ENCODE peak calls at places on chromosomes 13 and 19, in five cellular contexts. D is Peyer's patch, G is PC-9, J is fibroblast of villous mesenchyme, Z is pancreas. B is an unnamed sample.

GRCh38 chr13:110509971-110510786 is 51.3 kb downstream of the RAB20 start:
- DNase-seq in D (peak), G (no peak), J (no peak), Z (no peak), B (peak)

GRCh38 chr13:98998831-98999634 is 21.2 kb upstream of the DOCK9 start:
- DNase-seq in D (no peak), G (no peak), J (peak), Z (no peak), B (peak)

GRCh38 chr19:55141696-55142095 is 7.3 kb downstream of the TNNT1 start:
- DNase-seq in D (no peak), G (no peak), J (no peak), Z (no peak), B (no peak)

GRCh38 chr13:101941095-101941777 is 460.6 kb downstream of the FGF14 start:
- DNase-seq in D (no peak), G (no peak), J (peak), Z (no peak), B (peak)

GRCh38 chr19:18750295-18750970 is 40.7 kb downstream of the COMP start:
- DNase-seq in D (no peak), G (no peak), J (no peak), Z (no peak), B (no peak)

GRCh38 chr19:2487780-2488330 is 11.9 kb downstream of the GADD45B start:
- DNase-seq in D (no peak), G (no peak), J (no peak), Z (no peak), B (no peak)

GRCh38 chr13:59409211-59409610 is 754.5 kb downstream of the DIAPH3 start:
- DNase-seq in D (no peak), G (no peak), J (peak), Z (peak), B (peak)

GRCh38 chr13:112245179-112245724 is 130.9 kb upstream of the SPACA7 start:
- DNase-seq in D (no peak), G (no peak), J (no peak), Z (no peak), B (no peak)

GRCh38 chr13:93249259-93249917 is 22.8 kb downstream of the GPC6 start:
- DNase-seq in D (no peak), G (no peak), J (peak), Z (no peak), B (peak)

GRCh38 chr19:44573647-44574046 is 39.7 kb upstream of the IGSF23 start:
- DNase-seq in D (no peak), G (no peak), J (peak), Z (no peak), B (no peak)

GRCh38 chr19:13103961-13104847 is 1.5 kb upstream of the LYL1 start:
- DNase-seq in D (peak), G (no peak), J (no peak), Z (no peak), B (no peak)

GRCh38 chr13:75876371-75877050 is 240.4 kb downstream of the LMO7 start:
- DNase-seq in D (peak), G (peak), J (peak), Z (peak), B (peak)

GRCh38 chr13:47813683-47814082 is 187.4 kb downstream of the SUCLA2 start:
- DNase-seq in D (no peak), G (no peak), J (no peak), Z (no peak), B (no peak)

GRCh38 chr13:56932104-56932503 is 208.6 kb upstream of the PRR20A start:
- DNase-seq in D (no peak), G (no peak), J (no peak), Z (no peak), B (no peak)

GRCh38 chr13:80586356-80586755 is 245.4 kb upstream of the SPRY2 start:
- DNase-seq in D (no peak), G (no peak), J (peak), Z (no peak), B (no peak)

GRCh38 chr13:51848674-51849073 is 3.7 kb upstream of the TMEM272 start:
- DNase-seq in D (no peak), G (no peak), J (peak), Z (no peak), B (peak)

GRCh38 chr19:42197375-42197817 is 20.1 kb downstream of the DEDD2 start:
- DNase-seq in D (peak), G (peak), J (no peak), Z (no peak), B (no peak)

GRCh38 chr19:1469936-1470863 is 8.8 kb downstream of the C19orf25 start:
- DNase-seq in D (peak), G (peak), J (peak), Z (peak), B (peak)

GRCh38 chr19:47608074-47608907 is 643 bp upstream of the BICRA start:
- DNase-seq in D (peak), G (peak), J (peak), Z (peak), B (peak)

GRCh38 chr19:55443045-55443823 is at the start of gene SHISA7:
- DNase-seq in D (no peak), G (no peak), J (no peak), Z (no peak), B (no peak)

GRCh38 chr13:62760724-62761123 is 1345.1 kb upstream of the PCDH20 start:
- DNase-seq in D (no peak), G (no peak), J (no peak), Z (no peak), B (no peak)

GRCh38 chr13:42396901-42397670 is 125.1 kb downstream of the AKAP11 start:
- DNase-seq in D (no peak), G (no peak), J (no peak), Z (no peak), B (no peak)

GRCh38 chr13:24040835-24041234 is 119.7 kb upstream of the SPATA13 start:
- DNase-seq in D (no peak), G (no peak), J (no peak), Z (no peak), B (no peak)

GRCh38 chr13:52459668-52460067 is 4.4 kb downstream of the CKAP2 start:
- DNase-seq in D (no peak), G (no peak), J (peak), Z (no peak), B (peak)

GRCh38 chr13:57825066-57825465 is 193.5 kb downstream of the PCDH17 start:
- DNase-seq in D (no peak), G (no peak), J (no peak), Z (no peak), B (no peak)

GRCh38 chr13:98270819-98271218 is 93.8 kb upstream of the RNF113B start:
- DNase-seq in D (no peak), G (no peak), J (no peak), Z (no peak), B (no peak)

GRCh38 chr13:60431108-60431700 is 34.2 kb downstream of the TDRD3 start:
- DNase-seq in D (no peak), G (no peak), J (peak), Z (no peak), B (peak)

GRCh38 chr13:112702341-112702982 is 12.6 kb downstream of the ATP11A start:
- DNase-seq in D (no peak), G (no peak), J (no peak), Z (no peak), B (no peak)

GRCh38 chr19:1854542-1855039 is 6.3 kb upstream of the REXO1 start:
- DNase-seq in D (no peak), G (no peak), J (no peak), Z (peak), B (peak)

GRCh38 chr19:50567052-50567841 is 988 bp downstream of the LRRC4B start:
- DNase-seq in D (no peak), G (no peak), J (no peak), Z (no peak), B (no peak)

GRCh38 chr13:36745436-36745835 is 71.6 kb downstream of the SERTM1 start:
- DNase-seq in D (no peak), G (no peak), J (no peak), Z (no peak), B (no peak)

GRCh38 chr13:71515639-71516038 is 351.4 kb downstream of the DACH1 start:
- DNase-seq in D (no peak), G (no peak), J (no peak), Z (no peak), B (no peak)

GRCh38 chr19:18637644-18638630 is 1.1 kb downstream of the KLHL26 start:
- DNase-seq in D (no peak), G (peak), J (no peak), Z (peak), B (no peak)

GRCh38 chr19:17108453-17108784 is 32.8 kb downstream of the MYO9B start:
- DNase-seq in D (no peak), G (no peak), J (no peak), Z (no peak), B (no peak)
- H3K4me3 ChIP-seq in D (no peak), G (no peak), J (no peak), Z (no peak), B (peak)

GRCh38 chr19:37725181-37725580 is 5.6 kb upstream of the ZNF607 start:
- DNase-seq in D (no peak), G (no peak), J (no peak), Z (no peak), B (no peak)

GRCh38 chr19:37719111-37719926 is at the start of gene ZNF607:
- DNase-seq in D (peak), G (peak), J (peak), Z (peak), B (peak)

GRCh38 chr19:37716140-37716539 is 3.4 kb downstream of the ZNF607 start:
- DNase-seq in D (no peak), G (no peak), J (no peak), Z (no peak), B (no peak)

GRCh38 chr19:37718357-37718756 is 1.2 kb downstream of the ZNF607 start:
- DNase-seq in D (no peak), G (no peak), J (no peak), Z (no peak), B (no peak)

GRCh38 chr19:37719927-37720265 is 335 bp upstream of the ZNF607 start:
- DNase-seq in D (no peak), G (no peak), J (no peak), Z (no peak), B (no peak)
- TF ChIP-seq CTCF in D (no peak), G (peak), J (no peak), Z (peak), B (no peak)

GRCh38 chr19:48858984-48859710 is 9.3 kb downstream of the PLEKHA4 start:
- DNase-seq in D (peak), G (no peak), J (no peak), Z (peak), B (no peak)
- H3K4me3 ChIP-seq in D (peak), G (no peak), J (no peak), Z (peak), B (no peak)

GRCh38 chr19:5504115-5504514 is 48.9 kb downstream of the ZNRF4 start:
- DNase-seq in D (no peak), G (no peak), J (no peak), Z (no peak), B (no peak)
- TF ChIP-seq CTCF in D (no peak), G (peak), J (peak), Z (no peak), B (no peak)

GRCh38 chr13:38783992-38784875 is 97.4 kb downstream of the FREM2 start:
- DNase-seq in D (no peak), G (no peak), J (no peak), Z (peak), B (no peak)
- H3K4me3 ChIP-seq in D (no peak), G (no peak), J (no peak), Z (no peak), B (no peak)

GRCh38 chr19:46297700-46298476 is 1.0 kb downstream of the HIF3A start:
- DNase-seq in D (no peak), G (no peak), J (peak), Z (peak), B (no peak)
- TF ChIP-seq CTCF in D (peak), G (no peak), J (peak), Z (no peak), B (no peak)

DNA sequence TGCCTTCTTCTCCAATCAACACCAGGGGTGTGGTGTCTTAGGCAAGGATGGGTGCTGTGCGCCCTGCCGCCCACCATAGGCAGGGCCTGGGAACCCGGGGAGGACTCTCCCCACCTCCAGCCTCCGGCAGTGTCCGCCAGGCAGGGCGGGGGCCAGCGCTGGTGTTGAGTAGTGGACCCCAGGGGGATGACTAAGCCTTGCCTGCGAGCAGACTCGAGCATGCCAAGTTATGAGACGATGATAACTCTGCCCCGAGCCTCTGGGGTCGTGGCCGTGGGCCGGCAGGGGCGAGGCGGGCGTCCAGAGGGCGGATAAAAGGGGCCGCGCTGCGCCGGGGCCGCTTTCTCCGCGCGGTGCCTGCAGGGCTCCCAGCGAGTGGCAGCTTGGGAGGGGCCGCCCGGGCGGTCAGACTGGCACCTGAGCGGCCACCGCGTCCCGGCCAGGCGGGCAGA is at the start of gene MEDAG:
- DNase-seq in D (no peak), G (no peak), J (peak), Z (peak), B (peak)
- H3K4me3 ChIP-seq in D (no peak), G (no peak), J (peak), Z (no peak), B (peak)

DNA sequence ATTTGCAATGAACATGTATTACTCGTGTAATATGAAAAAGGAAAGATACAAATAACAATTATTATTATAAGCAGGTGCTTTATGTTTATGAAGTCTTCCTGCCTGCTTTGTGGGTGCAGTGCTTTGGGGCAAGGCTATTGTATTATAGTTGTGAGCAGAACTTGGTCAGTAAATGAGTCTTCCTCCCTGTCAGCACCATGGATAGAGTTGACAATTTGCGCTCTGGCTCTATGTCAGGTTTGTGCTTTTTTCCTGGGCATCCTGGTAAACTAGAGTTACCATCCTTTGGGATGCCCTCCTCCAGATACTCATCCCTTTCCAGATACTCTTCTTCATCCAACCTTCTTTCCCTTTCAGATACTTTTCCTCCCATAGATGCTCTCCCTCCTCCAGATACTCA is 19.6 kb downstream of the ERICH6B start:
- DNase-seq in D (no peak), G (no peak), J (no peak), Z (no peak), B (no peak)
- TF ChIP-seq CTCF in D (no peak), G (no peak), J (no peak), Z (no peak), B (no peak)

GRCh38 chr19:9860407-9860806 is 25.3 kb downstream of the PIN1 start:
- DNase-seq in D (no peak), G (no peak), J (no peak), Z (no peak), B (no peak)
- H3K4me3 ChIP-seq in D (no peak), G (no peak), J (no peak), Z (no peak), B (no peak)

B was measured in AG10803.